ENCODE peak calls at places on chromosome X, in nine cellular contexts. One of them, this sample, is unnamed.

GRCh38 chrX:143669395-143669794 is 33.5 kb upstream of the SLITRK4 start:
- DNase-seq in ascending aorta: no peak
- DNase-seq in dorsolateral prefrontal cortex: no peak
- DNase-seq in heart right ventricle: no peak
- DNase-seq in endothelial cell: no peak
- DNase-seq in adrenal gland: no peak
- DNase-seq in AG04450: no peak
- DNase-seq in GM23338: peak
- DNase-seq in thoracic aorta: no peak
- DNase-seq in this sample: no peak

GRCh38 chrX:24020280-24020876 is 6.6 kb downstream of the KLHL15 start:
- DNase-seq in ascending aorta: no peak
- DNase-seq in dorsolateral prefrontal cortex: no peak
- DNase-seq in heart right ventricle: no peak
- DNase-seq in endothelial cell: no peak
- DNase-seq in adrenal gland: no peak
- DNase-seq in AG04450: no peak
- DNase-seq in GM23338: no peak
- DNase-seq in thoracic aorta: no peak
- DNase-seq in this sample: no peak

GRCh38 chrX:1242901-1243402 is 25.7 kb upstream of the CSF2RA start:
- DNase-seq in ascending aorta: no peak
- DNase-seq in dorsolateral prefrontal cortex: no peak
- DNase-seq in heart right ventricle: no peak
- DNase-seq in endothelial cell: no peak
- DNase-seq in adrenal gland: no peak
- DNase-seq in AG04450: no peak
- DNase-seq in GM23338: peak
- DNase-seq in thoracic aorta: no peak
- DNase-seq in this sample: no peak

GRCh38 chrX:24498181-24498580 is 33.1 kb downstream of the PDK3 start:
- DNase-seq in ascending aorta: peak
- DNase-seq in dorsolateral prefrontal cortex: no peak
- DNase-seq in heart right ventricle: peak
- DNase-seq in endothelial cell: peak
- DNase-seq in adrenal gland: no peak
- DNase-seq in AG04450: no peak
- DNase-seq in GM23338: peak
- DNase-seq in thoracic aorta: no peak
- DNase-seq in this sample: no peak

GRCh38 chrX:13750204-13750603 is 15.7 kb downstream of the OFD1 start:
- DNase-seq in ascending aorta: no peak
- DNase-seq in dorsolateral prefrontal cortex: no peak
- DNase-seq in heart right ventricle: no peak
- DNase-seq in endothelial cell: no peak
- DNase-seq in adrenal gland: no peak
- DNase-seq in AG04450: no peak
- DNase-seq in GM23338: peak
- DNase-seq in thoracic aorta: no peak
- DNase-seq in this sample: no peak

GRCh38 chrX:625137-625691 is 5.4 kb upstream of the SHOX start:
- DNase-seq in ascending aorta: no peak
- DNase-seq in dorsolateral prefrontal cortex: no peak
- DNase-seq in heart right ventricle: no peak
- DNase-seq in endothelial cell: no peak
- DNase-seq in adrenal gland: no peak
- DNase-seq in AG04450: no peak
- DNase-seq in GM23338: no peak
- DNase-seq in thoracic aorta: no peak
- DNase-seq in this sample: no peak

GRCh38 chrX:133046601-133047000 is 50.3 kb downstream of the USP26 start:
- DNase-seq in ascending aorta: no peak
- DNase-seq in dorsolateral prefrontal cortex: no peak
- DNase-seq in heart right ventricle: no peak
- DNase-seq in endothelial cell: no peak
- DNase-seq in adrenal gland: no peak
- DNase-seq in AG04450: no peak
- DNase-seq in GM23338: no peak
- DNase-seq in thoracic aorta: no peak
- DNase-seq in this sample: no peak

GRCh38 chrX:101759000-101759399 is 99.3 kb upstream of the ARMCX2 start:
- DNase-seq in ascending aorta: no peak
- DNase-seq in dorsolateral prefrontal cortex: no peak
- DNase-seq in heart right ventricle: peak
- DNase-seq in endothelial cell: peak
- DNase-seq in adrenal gland: peak
- DNase-seq in AG04450: peak
- DNase-seq in GM23338: peak
- DNase-seq in thoracic aorta: no peak
- DNase-seq in this sample: no peak

GRCh38 chrX:151692825-151693224 is 2.4 kb upstream of the PRRG3 start:
- DNase-seq in ascending aorta: no peak
- DNase-seq in dorsolateral prefrontal cortex: no peak
- DNase-seq in heart right ventricle: no peak
- DNase-seq in endothelial cell: no peak
- DNase-seq in adrenal gland: no peak
- DNase-seq in AG04450: no peak
- DNase-seq in GM23338: no peak
- DNase-seq in thoracic aorta: no peak
- DNase-seq in this sample: no peak

GRCh38 chrX:155132110-155132509 is 60.8 kb downstream of the BRCC3 start:
- DNase-seq in ascending aorta: no peak
- DNase-seq in dorsolateral prefrontal cortex: no peak
- DNase-seq in heart right ventricle: no peak
- DNase-seq in endothelial cell: no peak
- DNase-seq in adrenal gland: no peak
- DNase-seq in AG04450: no peak
- DNase-seq in GM23338: peak
- DNase-seq in thoracic aorta: no peak
- DNase-seq in this sample: no peak

GRCh38 chrX:17608898-17609297 is 128.4 kb upstream of the SCML1 start:
- DNase-seq in ascending aorta: no peak
- DNase-seq in dorsolateral prefrontal cortex: no peak
- DNase-seq in heart right ventricle: no peak
- DNase-seq in endothelial cell: no peak
- DNase-seq in adrenal gland: peak
- DNase-seq in AG04450: no peak
- DNase-seq in GM23338: no peak
- DNase-seq in thoracic aorta: no peak
- DNase-seq in this sample: no peak

GRCh38 chrX:107449490-107450175 is at the start of gene FRMPD3:
- DNase-seq in ascending aorta: no peak
- DNase-seq in dorsolateral prefrontal cortex: no peak
- DNase-seq in heart right ventricle: no peak
- DNase-seq in endothelial cell: no peak
- DNase-seq in adrenal gland: no peak
- DNase-seq in AG04450: no peak
- DNase-seq in GM23338: peak
- DNase-seq in thoracic aorta: no peak
- DNase-seq in this sample: no peak

GRCh38 chrX:112968351-112969133 is 127.9 kb upstream of the AMOT start:
- DNase-seq in ascending aorta: no peak
- DNase-seq in dorsolateral prefrontal cortex: no peak
- DNase-seq in heart right ventricle: no peak
- DNase-seq in endothelial cell: no peak
- DNase-seq in adrenal gland: no peak
- DNase-seq in AG04450: no peak
- DNase-seq in GM23338: no peak
- DNase-seq in thoracic aorta: no peak
- DNase-seq in this sample: no peak

GRCh38 chrX:112967341-112967740 is 126.7 kb upstream of the AMOT start:
- DNase-seq in ascending aorta: no peak
- DNase-seq in dorsolateral prefrontal cortex: no peak
- DNase-seq in heart right ventricle: no peak
- DNase-seq in endothelial cell: no peak
- DNase-seq in adrenal gland: no peak
- DNase-seq in AG04450: no peak
- DNase-seq in GM23338: no peak
- DNase-seq in thoracic aorta: no peak
- DNase-seq in this sample: no peak

GRCh38 chrX:112961981-112962380 is 121.3 kb upstream of the AMOT start:
- DNase-seq in ascending aorta: no peak
- DNase-seq in dorsolateral prefrontal cortex: no peak
- DNase-seq in heart right ventricle: no peak
- DNase-seq in endothelial cell: no peak
- DNase-seq in adrenal gland: no peak
- DNase-seq in AG04450: no peak
- DNase-seq in GM23338: no peak
- DNase-seq in thoracic aorta: no peak
- DNase-seq in this sample: no peak

DNA sequence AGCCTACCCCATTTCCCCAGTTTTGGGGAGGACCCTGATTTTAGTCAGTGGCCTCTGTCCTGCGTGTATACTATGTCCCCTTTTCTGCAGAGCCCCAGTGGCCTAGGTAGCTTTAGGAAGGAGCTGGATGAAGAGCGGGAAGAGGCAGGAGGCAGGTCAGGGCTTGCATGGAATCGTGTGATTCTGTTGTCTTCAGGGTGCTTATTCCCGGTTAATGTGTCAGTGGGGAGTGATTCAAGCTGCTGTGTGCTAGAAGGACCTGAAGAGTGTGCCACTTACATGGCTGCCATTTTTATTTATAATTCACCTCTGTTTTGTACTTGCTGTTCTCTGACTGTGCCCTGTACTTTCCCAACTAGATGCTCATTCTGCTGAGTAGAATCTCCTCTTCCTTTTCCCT is 127.3 kb upstream of the AMOT start:
- DNase-seq in ascending aorta: no peak
- DNase-seq in dorsolateral prefrontal cortex: no peak
- DNase-seq in heart right ventricle: no peak
- DNase-seq in endothelial cell: no peak
- DNase-seq in adrenal gland: no peak
- DNase-seq in AG04450: no peak
- DNase-seq in GM23338: no peak
- DNase-seq in thoracic aorta: no peak
- DNase-seq in this sample: no peak
- TF ChIP-seq CTCF in ascending aorta: no peak
- TF ChIP-seq CTCF in dorsolateral prefrontal cortex: no peak
- TF ChIP-seq CTCF in heart right ventricle: no peak
- TF ChIP-seq CTCF in endothelial cell: no peak
- TF ChIP-seq CTCF in adrenal gland: no peak
- TF ChIP-seq CTCF in AG04450: no peak
- TF ChIP-seq CTCF in GM23338: no peak
- TF ChIP-seq CTCF in thoracic aorta: no peak
- TF ChIP-seq CTCF in this sample: no peak

GRCh38 chrX:40154853-40155616 is 57.3 kb upstream of the BCOR start:
- DNase-seq in ascending aorta: peak
- DNase-seq in dorsolateral prefrontal cortex: no peak
- DNase-seq in heart right ventricle: peak
- DNase-seq in endothelial cell: peak
- DNase-seq in adrenal gland: peak
- DNase-seq in AG04450: no peak
- DNase-seq in GM23338: peak
- DNase-seq in thoracic aorta: no peak
- DNase-seq in this sample: peak

GRCh38 chrX:40156472-40157227 is 58.9 kb upstream of the BCOR start:
- DNase-seq in ascending aorta: no peak
- DNase-seq in dorsolateral prefrontal cortex: no peak
- DNase-seq in heart right ventricle: no peak
- DNase-seq in endothelial cell: no peak
- DNase-seq in adrenal gland: no peak
- DNase-seq in AG04450: no peak
- DNase-seq in GM23338: peak
- DNase-seq in thoracic aorta: no peak
- DNase-seq in this sample: no peak

GRCh38 chrX:40155617-40156471 is 58.1 kb upstream of the BCOR start:
- DNase-seq in ascending aorta: no peak
- DNase-seq in dorsolateral prefrontal cortex: no peak
- DNase-seq in heart right ventricle: no peak
- DNase-seq in endothelial cell: no peak
- DNase-seq in adrenal gland: no peak
- DNase-seq in AG04450: no peak
- DNase-seq in GM23338: peak
- DNase-seq in thoracic aorta: no peak
- DNase-seq in this sample: no peak

GRCh38 chrX:40157228-40158035 is 59.7 kb upstream of the BCOR start:
- DNase-seq in ascending aorta: no peak
- DNase-seq in dorsolateral prefrontal cortex: no peak
- DNase-seq in heart right ventricle: no peak
- DNase-seq in endothelial cell: no peak
- DNase-seq in adrenal gland: no peak
- DNase-seq in AG04450: no peak
- DNase-seq in GM23338: peak
- DNase-seq in thoracic aorta: no peak
- DNase-seq in this sample: no peak

DNA sequence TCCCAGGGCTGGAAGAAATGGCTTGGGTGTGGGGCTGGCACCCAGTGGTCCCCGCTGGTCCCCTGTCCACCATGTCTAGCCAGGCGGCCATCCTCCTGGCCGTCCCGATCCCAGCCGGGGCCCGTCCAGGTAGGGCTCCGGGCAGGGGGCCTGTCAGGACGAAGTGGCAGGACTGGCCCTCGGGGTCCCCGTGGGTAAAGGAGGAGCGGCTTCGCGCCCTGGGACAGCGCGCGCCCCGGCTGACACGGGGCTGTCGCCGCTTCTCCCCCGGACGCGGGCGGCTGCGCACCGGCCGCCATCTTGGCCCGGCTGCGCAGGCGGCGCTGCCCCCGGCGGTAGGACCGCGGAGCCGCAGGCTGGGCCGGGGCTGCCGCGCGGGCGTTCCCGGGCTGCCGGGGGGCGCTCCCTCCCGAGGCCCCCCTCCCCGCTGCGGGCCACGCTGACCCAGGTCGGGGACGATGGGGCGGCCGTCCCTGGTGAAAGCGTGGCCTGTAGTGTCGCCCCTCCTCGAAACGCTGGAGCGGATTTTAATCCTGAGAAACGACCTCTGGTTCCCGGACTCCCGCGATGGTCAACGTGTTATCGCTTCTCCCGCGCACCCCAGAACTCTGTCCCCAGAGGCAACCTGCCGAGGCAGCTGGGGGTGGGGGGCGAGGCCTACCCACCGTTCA is 60.4 kb upstream of the BCOR start:
- DNase-seq in ascending aorta: no peak
- DNase-seq in dorsolateral prefrontal cortex: no peak
- DNase-seq in heart right ventricle: no peak
- DNase-seq in endothelial cell: peak
- DNase-seq in adrenal gland: no peak
- DNase-seq in AG04450: no peak
- DNase-seq in GM23338: peak
- DNase-seq in thoracic aorta: no peak
- DNase-seq in this sample: no peak
- TF ChIP-seq CTCF in ascending aorta: no peak
- TF ChIP-seq CTCF in dorsolateral prefrontal cortex: no peak
- TF ChIP-seq CTCF in heart right ventricle: peak
- TF ChIP-seq CTCF in endothelial cell: peak
- TF ChIP-seq CTCF in adrenal gland: no peak
- TF ChIP-seq CTCF in AG04450: no peak
- TF ChIP-seq CTCF in GM23338: no peak
- TF ChIP-seq CTCF in thoracic aorta: peak
- TF ChIP-seq CTCF in this sample: peak

GRCh38 chrX:110125435-110125834 is 122.5 kb downstream of the TMEM164 start:
- DNase-seq in ascending aorta: no peak
- DNase-seq in dorsolateral prefrontal cortex: no peak
- DNase-seq in heart right ventricle: no peak
- DNase-seq in endothelial cell: peak
- DNase-seq in adrenal gland: no peak
- DNase-seq in AG04450: no peak
- DNase-seq in GM23338: peak
- DNase-seq in thoracic aorta: no peak
- DNase-seq in this sample: no peak
- TF ChIP-seq CTCF in ascending aorta: no peak
- TF ChIP-seq CTCF in dorsolateral prefrontal cortex: no peak
- TF ChIP-seq CTCF in heart right ventricle: no peak
- TF ChIP-seq CTCF in endothelial cell: no peak
- TF ChIP-seq CTCF in adrenal gland: no peak
- TF ChIP-seq CTCF in AG04450: peak
- TF ChIP-seq CTCF in GM23338: peak
- TF ChIP-seq CTCF in thoracic aorta: no peak
- TF ChIP-seq CTCF in this sample: peak

GRCh38 chrX:49177338-49177833 is 5.7 kb downstream of the PLP2 start:
- DNase-seq in ascending aorta: no peak
- DNase-seq in dorsolateral prefrontal cortex: no peak
- DNase-seq in heart right ventricle: no peak
- DNase-seq in endothelial cell: no peak
- DNase-seq in adrenal gland: peak
- DNase-seq in AG04450: no peak
- DNase-seq in GM23338: no peak
- DNase-seq in thoracic aorta: no peak
- DNase-seq in this sample: no peak
- TF ChIP-seq CTCF in ascending aorta: no peak
- TF ChIP-seq CTCF in dorsolateral prefrontal cortex: no peak
- TF ChIP-seq CTCF in heart right ventricle: no peak
- TF ChIP-seq CTCF in endothelial cell: no peak
- TF ChIP-seq CTCF in adrenal gland: no peak
- TF ChIP-seq CTCF in AG04450: no peak
- TF ChIP-seq CTCF in GM23338: no peak
- TF ChIP-seq CTCF in thoracic aorta: no peak
- TF ChIP-seq CTCF in this sample: no peak

This sample was measured in D721Med.